ENCODE peak calls at places on chromosomes 1 and 21, in four cellular contexts. S is astrocyte of the spinal cord, W is B cell, X is ovary. L is an unnamed sample.

GRCh38 chr1:248858096-248858890 is 592 bp downstream of the ZNF692 start:
- DNase-seq in S (peak; percentile 64), W (no peak), X (peak; percentile 62), L (peak; percentile 43)

GRCh38 chr1:101013776-101014175 is 11.8 kb downstream of the DPH5 start:
- DNase-seq in S (no peak), W (no peak), X (no peak), L (no peak)

GRCh38 chr1:230230948-230231738 is 164.1 kb downstream of the GALNT2 start:
- DNase-seq in S (no peak), W (peak; percentile 15), X (no peak), L (no peak)

GRCh38 chr1:157105988-157106812 is 6.6 kb upstream of the ETV3L start:
- DNase-seq in S (peak; percentile 85), W (peak; percentile 36), X (no peak), L (peak; percentile 87)

GRCh38 chr1:52152976-52153375 is 11.1 kb downstream of the ZFYVE9 start:
- DNase-seq in S (no peak), W (no peak), X (no peak), L (no peak)

GRCh38 chr1:15574741-15575140 is 10.1 kb downstream of the AGMAT start:
- DNase-seq in S (no peak), W (no peak), X (no peak), L (no peak)

GRCh38 chr1:81044708-81045107 is 756.0 kb upstream of the ADGRL2 start:
- DNase-seq in S (peak; percentile 43), W (no peak), X (no peak), L (no peak)

GRCh38 chr21:45530423-45531113 is 11.7 kb downstream of the SLC19A1 start:
- DNase-seq in S (no peak), W (no peak), X (peak; percentile 16), L (no peak)

GRCh38 chr21:16667395-16667794 is 845.4 kb upstream of the CXADR start:
- DNase-seq in S (no peak), W (no peak), X (no peak), L (no peak)

GRCh38 chr1:65924471-65924870 is 131.8 kb downstream of the PDE4B start:
- DNase-seq in S (peak; percentile 84), W (no peak), X (no peak), L (no peak)

GRCh38 chr21:44526096-44526997 is 13.6 kb downstream of the KRTAP10-1 start:
- DNase-seq in S (no peak), W (no peak), X (no peak), L (no peak)

GRCh38 chr1:206924549-206925115 is 2.9 kb upstream of the FCMR start:
- DNase-seq in S (no peak), W (peak; percentile 58), X (no peak), L (peak; percentile 60)

GRCh38 chr1:206923009-206923960 is 1.5 kb upstream of the FCMR start:
- DNase-seq in S (no peak), W (peak; percentile 87), X (no peak), L (peak; percentile 80)

GRCh38 chr1:206923961-206924548 is 2.3 kb upstream of the FCMR start:
- DNase-seq in S (no peak), W (peak; percentile 26), X (no peak), L (no peak)

GRCh38 chr1:206926286-206926685 is 4.5 kb upstream of the FCMR start:
- DNase-seq in S (no peak), W (no peak), X (no peak), L (no peak)

DNA sequence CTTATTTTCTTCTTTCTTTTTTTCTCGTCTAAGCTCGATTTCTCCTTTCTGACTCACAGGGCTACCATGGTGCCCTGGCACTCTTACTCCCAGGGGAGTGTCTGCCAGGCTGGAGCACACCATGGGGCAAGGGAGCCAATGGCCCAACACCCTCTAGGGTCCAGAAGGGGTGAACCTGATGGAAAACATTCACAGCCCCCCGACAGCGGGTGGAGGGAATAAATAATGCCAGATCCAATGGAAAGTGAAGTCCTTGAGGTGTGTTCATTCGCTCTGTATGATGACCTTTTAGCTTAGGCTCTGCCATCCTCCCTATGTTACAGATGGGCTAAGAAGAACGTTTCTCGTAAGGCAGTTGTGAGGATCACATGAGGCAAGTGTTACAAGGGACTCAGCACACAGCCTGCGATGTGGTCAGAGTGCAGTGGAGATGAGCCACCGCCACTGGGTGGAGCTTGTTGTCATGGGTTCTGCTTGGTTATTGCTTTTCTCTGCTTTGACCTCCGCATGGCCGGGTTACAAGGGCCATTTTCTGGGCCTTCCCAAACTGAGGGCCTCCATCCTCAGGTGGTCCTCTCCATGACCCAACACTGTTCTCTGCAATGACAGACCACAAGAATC is 3.5 kb upstream of the FCMR start:
- DNase-seq in S (no peak), W (peak; percentile 78), X (no peak), L (peak; percentile 81)
- TF ChIP-seq CTCF in S (no peak), W (peak; percentile 19), X (no peak), L (peak; percentile 69)

GRCh38 chr1:154626456-154627246 is 18.7 kb upstream of the ADAR start:
- DNase-seq in S (no peak), W (no peak), X (no peak), L (no peak)

GRCh38 chr1:154623358-154623757 is 15.4 kb upstream of the ADAR start:
- DNase-seq in S (no peak), W (no peak), X (no peak), L (no peak)

GRCh38 chr1:154622503-154623039 is 14.6 kb upstream of the ADAR start:
- DNase-seq in S (no peak), W (no peak), X (no peak), L (no peak)

GRCh38 chr1:154627247-154628121 is 19.5 kb upstream of the ADAR start:
- DNase-seq in S (peak; percentile 92), W (peak; percentile 92), X (peak; percentile 92), L (peak; percentile 84)

GRCh38 chr1:154624756-154625643 is 17.0 kb upstream of the ADAR start:
- DNase-seq in S (peak; percentile 79), W (no peak), X (no peak), L (no peak)
- TF ChIP-seq CTCF in S (no peak), W (no peak), X (no peak), L (no peak)

GRCh38 chr1:92739669-92740524 is 45.0 kb downstream of the EVI5 start:
- DNase-seq in S (no peak), W (peak; percentile 31), X (no peak), L (no peak)

GRCh38 chr1:92736395-92736794 is 48.5 kb downstream of the EVI5 start:
- DNase-seq in S (no peak), W (no peak), X (no peak), L (no peak)
- TF ChIP-seq CTCF in S (peak; percentile 18), W (no peak), X (no peak), L (peak; percentile 18)

GRCh38 chr1:244419004-244419403 is 32.7 kb downstream of the ADSS2 start:
- DNase-seq in S (no peak), W (no peak), X (no peak), L (no peak)

GRCh38 chr1:244409648-244410164 is 42.0 kb downstream of the ADSS2 start:
- DNase-seq in S (no peak), W (no peak), X (no peak), L (peak; percentile 38)

GRCh38 chr1:244413736-244414135 is 38.0 kb downstream of the ADSS2 start:
- DNase-seq in S (peak; percentile 14), W (no peak), X (no peak), L (no peak)

GRCh38 chr1:244412116-244412639 is 39.5 kb downstream of the ADSS2 start:
- DNase-seq in S (no peak), W (no peak), X (no peak), L (no peak)

DNA sequence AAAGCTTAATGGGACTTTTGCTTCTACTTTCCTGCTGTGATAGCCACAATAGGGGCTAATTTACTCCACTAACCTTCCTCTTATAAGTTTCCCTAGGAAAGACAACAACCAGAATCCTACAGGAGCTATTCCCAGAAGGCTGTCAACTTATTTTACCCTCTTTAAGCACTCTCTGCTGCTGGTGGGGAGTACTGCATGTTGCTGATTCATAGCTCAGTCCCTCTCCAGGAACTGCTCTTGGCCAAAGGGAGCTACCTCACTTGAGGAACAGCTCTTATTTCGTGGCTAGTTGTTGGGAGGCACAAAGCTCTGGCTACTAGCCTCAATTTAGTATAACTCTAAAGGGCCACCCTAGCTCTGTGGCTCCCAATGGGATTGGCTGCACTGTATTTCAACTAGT is 37.2 kb downstream of the ADSS2 start:
- DNase-seq in S (peak; percentile 66), W (no peak), X (no peak), L (no peak)
- TF ChIP-seq CTCF in S (peak; percentile 51), W (no peak), X (no peak), L (no peak)

DNA sequence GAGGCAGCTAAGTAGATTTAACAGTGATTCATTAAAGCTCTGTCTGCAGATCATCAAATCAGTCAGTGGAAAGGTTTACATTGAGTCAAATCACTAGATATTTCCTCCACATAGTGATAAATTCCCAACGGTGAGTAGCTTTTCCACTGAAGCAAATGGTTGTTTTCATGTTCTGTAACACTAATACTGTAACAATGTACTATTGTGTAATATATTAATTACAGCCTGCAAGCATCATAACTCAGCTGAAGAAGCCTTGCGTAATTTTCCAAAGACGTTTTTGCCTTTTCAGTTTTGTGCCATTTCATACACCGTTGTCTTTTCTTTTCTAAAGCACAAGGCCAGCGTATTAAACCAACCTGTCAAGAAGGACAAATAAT is 16.9 kb upstream of the PDE9A start:
- DNase-seq in S (no peak), W (no peak), X (no peak), L (no peak)
- TF ChIP-seq CTCF in S (no peak), W (no peak), X (no peak), L (no peak)

L was measured in GM10248.